ENCODE peak calls at places on chromosomes 6 and 20, in five cellular contexts. O, P, H, A and K are unnamed samples.

GRCh38 chr6:149859368-149859767 is 4.8 kb downstream of the LRP11 start:
- DNase-seq in O (peak; percentile 96), P (no peak), H (peak; percentile 80), A (peak; percentile 62), K (no peak)

GRCh38 chr6:41199427-41200246 is 1.3 kb downstream of the TREML2 start:
- DNase-seq in O (no peak), P (no peak), H (no peak), A (no peak), K (no peak)

GRCh38 chr20:63098195-63098810 is 91.5 kb upstream of the BHLHE23 start:
- DNase-seq in O (no peak), P (no peak), H (no peak), A (no peak), K (no peak)

GRCh38 chr6:34791842-34792604 is at the start of gene BLTP3A:
- DNase-seq in O (peak; percentile 62), P (peak; percentile 87), H (peak; percentile 45), A (peak; percentile 50), K (no peak)

GRCh38 chr6:150627601-150628012 is 27.9 kb downstream of the PLEKHG1 start:
- DNase-seq in O (no peak), P (no peak), H (peak; percentile 19), A (peak; percentile 73), K (peak; percentile 93)

GRCh38 chr6:28105286-28105685 is 19.1 kb upstream of the ZSCAN16 start:
- DNase-seq in O (no peak), P (peak; percentile 25), H (no peak), A (peak; percentile 10), K (no peak)

GRCh38 chr6:65410309-65410708 is 296.7 kb downstream of the EYS start:
- DNase-seq in O (no peak), P (no peak), H (no peak), A (no peak), K (no peak)

GRCh38 chr6:168417158-168417557 is 23.8 kb upstream of the SMOC2 start:
- DNase-seq in O (no peak), P (no peak), H (no peak), A (no peak), K (no peak)

GRCh38 chr20:50478162-50479036 is 31.8 kb upstream of the PTPN1 start:
- DNase-seq in O (peak; percentile 29), P (peak; percentile 81), H (peak; percentile 58), A (peak; percentile 48), K (no peak)

GRCh38 chr6:77025824-77026223 is 437.5 kb downstream of the HTR1B start:
- DNase-seq in O (no peak), P (no peak), H (no peak), A (no peak), K (no peak)

GRCh38 chr6:140433072-140433471 is 1058.6 kb upstream of the CITED2 start:
- DNase-seq in O (no peak), P (no peak), H (no peak), A (no peak), K (no peak)

DNA sequence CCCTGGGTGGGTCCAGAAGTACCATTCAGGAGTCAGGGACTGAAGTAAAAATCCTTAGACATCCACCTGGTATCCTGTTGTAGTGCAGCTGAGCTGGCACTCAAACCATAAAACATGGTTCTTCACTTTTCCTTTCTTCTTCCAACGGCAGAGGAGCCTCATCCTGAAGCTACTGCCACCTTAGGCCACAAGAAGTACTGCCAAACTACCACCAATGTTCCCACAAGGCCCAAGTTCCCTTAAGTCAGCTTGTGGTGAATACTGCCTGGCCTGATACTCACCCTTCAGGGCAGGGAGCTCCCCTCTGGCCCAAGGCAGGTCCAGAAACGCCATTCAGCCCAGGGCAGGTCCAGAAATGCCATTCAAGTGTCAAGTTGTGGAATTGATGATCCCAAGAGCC is 1053.4 kb upstream of the CITED2 start:
- DNase-seq in O (no peak), P (no peak), H (no peak), A (no peak), K (no peak)
- TF ChIP-seq CTCF in O (no peak), P (no peak), H (no peak), A (no peak), K (no peak)

DNA sequence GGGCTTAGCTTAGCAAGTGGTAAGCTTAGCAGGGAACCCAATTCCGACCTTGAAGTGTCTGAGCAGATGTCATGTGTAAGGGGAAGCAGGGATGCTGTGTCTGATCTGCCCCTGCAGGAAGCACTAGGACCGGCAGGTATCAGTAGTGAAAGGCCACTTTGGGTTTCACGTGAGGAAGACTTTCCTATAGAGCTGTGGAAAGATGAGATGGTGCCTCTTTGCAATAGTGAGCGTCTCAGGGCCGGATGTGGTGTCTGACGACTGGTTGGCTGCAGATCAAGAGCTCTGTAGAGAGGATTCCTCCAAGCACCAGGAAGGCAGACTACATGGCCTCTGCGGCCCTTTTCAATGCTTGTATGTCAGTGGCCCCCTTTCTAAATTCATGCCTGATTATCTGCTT is 98.3 kb downstream of the TIAM2 start:
- DNase-seq in O (no peak), P (no peak), H (no peak), A (no peak), K (no peak)
- H3K4me3 ChIP-seq in O (no peak overlapping the region), P (no peak overlapping the region), H (no peak overlapping the region), A (no peak overlapping the region), K (no peak overlapping the region)

GRCh38 chr6:29974901-29975560 is 32.7 kb downstream of the HLA-A start:
- DNase-seq in O (no peak), P (no peak), H (no peak), A (no peak), K (no peak)

GRCh38 chr6:29976253-29976587 is 33.9 kb downstream of the HLA-A start:
- DNase-seq in O (no peak), P (no peak), H (no peak), A (no peak), K (no peak)

GRCh38 chr6:29975561-29975907 is 33.2 kb downstream of the HLA-A start:
- DNase-seq in O (no peak), P (no peak), H (no peak), A (no peak), K (no peak)

GRCh38 chr6:29977425-29977727 is 35.0 kb downstream of the HLA-A start:
- DNase-seq in O (no peak), P (no peak), H (no peak), A (no peak), K (no peak)

DNA sequence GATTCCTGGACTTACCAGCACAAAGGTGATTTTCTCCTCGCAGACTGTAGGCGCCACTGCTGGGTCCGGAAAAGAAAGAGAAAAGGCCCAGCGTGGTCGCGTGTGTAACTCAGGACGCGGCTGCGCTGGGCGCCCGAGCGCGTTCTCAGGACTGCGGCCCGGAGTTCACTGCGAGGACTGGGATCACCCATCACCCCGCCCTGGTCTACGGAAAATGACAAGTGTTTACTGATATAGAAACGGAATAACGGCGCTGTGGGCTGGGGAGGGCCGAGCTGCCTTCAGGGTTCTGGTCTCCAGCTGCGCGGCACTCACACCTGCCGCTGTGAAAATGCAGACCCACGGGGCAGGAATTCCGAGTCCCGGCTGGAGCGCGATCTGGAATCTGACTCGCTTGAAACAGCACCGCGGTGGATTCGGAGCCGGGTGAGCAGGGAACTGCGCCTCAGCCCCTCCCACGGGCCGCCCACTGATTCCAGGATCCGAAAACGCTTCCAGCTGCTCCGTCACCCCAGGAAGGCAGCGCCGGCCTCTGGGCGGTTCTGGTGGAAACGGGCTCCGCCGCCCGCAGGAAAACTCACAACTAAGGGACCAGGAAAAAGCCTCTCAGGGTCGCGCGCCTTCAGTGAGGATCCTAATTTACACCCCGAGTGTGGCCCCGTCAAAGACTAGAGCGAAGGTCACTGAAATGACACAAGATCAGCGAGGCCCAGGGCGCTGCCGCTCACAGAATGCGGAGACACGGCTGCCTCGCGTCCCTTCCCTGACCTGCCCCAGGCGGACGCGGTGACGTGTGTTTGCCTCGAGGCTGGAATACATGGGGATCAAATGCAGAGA is 34.5 kb downstream of the HLA-A start:
- DNase-seq in O (peak; percentile 72), P (peak; percentile 81), H (peak; percentile 59), A (peak; percentile 68), K (no peak)
- TF ChIP-seq CTCF in O (peak; percentile 43), P (peak; percentile 47), H (peak; percentile 36), A (peak; percentile 53), K (peak; percentile 45)

GRCh38 chr20:59033616-59034165 is 1.6 kb upstream of the ATP5F1E start:
- DNase-seq in O (no peak), P (no peak), H (no peak), A (no peak), K (no peak)

GRCh38 chr20:59033093-59033492 is 958 bp upstream of the ATP5F1E start:
- DNase-seq in O (no peak), P (no peak), H (no peak), A (no peak), K (no peak)

GRCh38 chr20:59032023-59032712 is at the start of gene ATP5F1E:
- DNase-seq in O (peak; percentile 89), P (peak; percentile 96), H (peak; percentile 96), A (peak; percentile 86), K (peak; percentile 62)

GRCh38 chr20:59031326-59032022 is 661 bp downstream of the ATP5F1E start:
- DNase-seq in O (no peak), P (no peak), H (no peak), A (no peak), K (no peak)

DNA sequence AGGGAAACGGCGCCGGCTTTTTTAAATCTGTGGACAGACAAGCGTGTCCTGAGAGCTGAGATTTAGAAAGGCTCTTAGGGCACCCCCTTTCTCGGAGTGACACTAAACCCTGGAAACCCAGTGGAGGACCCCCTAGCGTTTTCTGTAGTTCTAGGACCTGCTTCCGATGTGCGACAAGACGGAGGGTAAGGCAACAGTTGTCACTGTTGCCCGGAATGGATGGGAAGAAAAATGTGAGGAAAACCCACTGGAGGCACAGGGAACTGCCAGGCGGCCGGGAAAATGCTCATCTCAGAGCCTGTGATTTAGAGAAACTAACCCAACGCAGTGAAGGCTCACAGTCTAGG is 551 bp upstream of the ATP5F1E start:
- DNase-seq in O (peak; percentile 27), P (peak; percentile 70), H (no peak), A (no peak), K (no peak)
- H3K4me3 ChIP-seq in O (peak overlapping the region; percentile 86), P (peak overlapping the region; percentile 84), H (peak overlapping the region; percentile 61), A (peak overlapping the region; percentile 75), K (peak overlapping the region; percentile 59)